ENCODE peak calls at places on chromosomes 5 and 9, in seven cellular contexts. O is GM12878, R is SK-N-SH, H is H1, F is HepG2, D is K562, U is endothelial cell of umbilical vein. W is an unnamed sample.

GRCh38 chr9:36900136-36900855 is 133.8 kb downstream of the PAX5 start:
- DNase-seq in O (no peak), U (no peak), D (peak), H (no peak), R (no peak), F (no peak), W (no peak)

GRCh38 chr5:168917947-168918600 is 338.9 kb upstream of the PANK3 start:
- DNase-seq in U (no peak), R (peak), O (no peak), F (no peak), D (no peak), H (no peak), W (no peak)

GRCh38 chr9:130666393-130667116 is 2.2 kb downstream of the PRDM12 start:
- DNase-seq in H (peak), D (no peak), O (no peak), F (no peak), R (peak), U (no peak), W (no peak)

GRCh38 chr5:57538341-57538955 is 55.8 kb upstream of the ACTBL2 start:
- DNase-seq in F (no peak), U (no peak), H (no peak), O (no peak), D (no peak), R (no peak), W (no peak)

GRCh38 chr9:75892168-75892901 is 1.9 kb downstream of the PCSK5 start:
- DNase-seq in F (no peak), R (peak), H (peak), O (no peak), D (no peak), U (peak), W (no peak)

GRCh38 chr5:88452820-88453219 is 184.2 kb upstream of the TMEM161B start:
- DNase-seq in R (no peak), U (no peak), D (no peak), H (no peak), O (no peak), F (no peak), W (no peak)

GRCh38 chr5:57383093-57383861 is 99.3 kb downstream of the ACTBL2 start:
- DNase-seq in H (no peak), U (peak), O (no peak), F (peak), R (peak), D (peak), W (peak)

GRCh38 chr5:142962172-142962528 is 192.0 kb downstream of the ARHGAP26 start:
- DNase-seq in F (no peak), R (no peak), U (no peak), O (no peak), H (no peak), D (no peak), W (no peak)

GRCh38 chr5:80146036-80146435 is 109.8 kb downstream of the SERINC5 start:
- DNase-seq in F (no peak), O (no peak), H (no peak), U (no peak), R (no peak), D (no peak), W (no peak)
- TF ChIP-seq MAX in F (no peak), O (no peak), H (no peak), U (no peak), R (no peak), D (no peak), W (no peak)

GRCh38 chr9:88605500-88606172 is 70.7 kb downstream of the NXNL2 start:
- DNase-seq in U (no peak), R (no peak), H (no peak), F (no peak), O (no peak), D (no peak), W (no peak)

DNA sequence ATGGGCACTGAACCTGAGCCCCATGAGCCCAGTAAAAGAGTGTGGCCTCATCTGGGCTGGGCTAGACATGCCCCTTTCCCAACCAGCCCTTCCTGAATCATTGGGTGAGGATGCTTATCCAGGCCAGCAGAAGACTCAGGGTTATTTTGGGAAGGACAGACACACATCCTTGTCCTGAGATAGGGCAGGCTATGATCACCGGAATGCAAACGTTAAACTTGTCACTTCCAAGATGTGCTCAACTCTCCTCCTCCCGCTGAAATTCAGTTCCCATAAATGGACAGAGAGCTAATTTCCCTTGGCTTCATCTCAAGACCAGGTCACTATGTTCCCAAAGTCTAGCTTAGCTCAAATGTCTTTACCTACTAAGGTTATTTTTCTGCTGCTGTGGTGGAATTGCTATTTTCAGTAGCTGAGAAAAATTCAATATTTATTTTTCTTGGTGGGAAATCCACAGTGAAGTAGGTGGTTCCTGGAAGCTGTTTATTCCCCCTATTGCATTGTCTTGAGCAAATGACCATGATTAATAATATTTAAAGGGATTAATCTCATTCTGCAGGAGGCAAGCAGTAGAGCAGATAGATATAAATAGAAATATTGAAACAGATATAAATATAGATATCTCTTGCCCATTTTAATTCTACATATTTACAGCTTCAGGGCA is 70.0 kb downstream of the NXNL2 start:
- DNase-seq in O (no peak), D (no peak), F (no peak), U (no peak), R (no peak), H (no peak), W (no peak)
- TF ChIP-seq POLR2AphosphoS5 in O (no peak), D (no peak), F (no peak), U (no peak), R (no peak), H (no peak), W (no peak)

DNA sequence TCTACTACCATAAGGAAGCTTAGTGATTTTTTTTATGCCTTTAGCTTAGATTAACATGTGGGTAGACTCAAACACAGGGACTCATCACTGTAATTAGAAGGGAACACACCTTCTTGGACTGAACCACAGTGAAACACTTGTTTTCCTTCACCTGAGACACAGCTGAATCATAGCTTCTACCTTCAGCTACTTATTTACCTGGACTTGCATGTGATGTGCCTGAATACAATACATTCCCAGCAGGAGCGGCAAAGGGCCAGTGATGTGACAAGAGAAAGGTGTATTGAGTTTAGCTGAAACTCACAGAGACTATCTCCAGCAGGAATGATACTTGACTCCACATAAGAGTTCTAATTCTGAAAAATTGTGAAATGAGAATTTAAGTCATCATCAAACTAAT is 37.8 kb downstream of the GRAMD2B start:
- DNase-seq in U (no peak), D (no peak), O (no peak), H (no peak), R (no peak), F (no peak), W (no peak)
- TF ChIP-seq MAX in U (no peak), D (no peak), O (no peak), H (no peak), R (no peak), F (no peak), W (no peak)

DNA sequence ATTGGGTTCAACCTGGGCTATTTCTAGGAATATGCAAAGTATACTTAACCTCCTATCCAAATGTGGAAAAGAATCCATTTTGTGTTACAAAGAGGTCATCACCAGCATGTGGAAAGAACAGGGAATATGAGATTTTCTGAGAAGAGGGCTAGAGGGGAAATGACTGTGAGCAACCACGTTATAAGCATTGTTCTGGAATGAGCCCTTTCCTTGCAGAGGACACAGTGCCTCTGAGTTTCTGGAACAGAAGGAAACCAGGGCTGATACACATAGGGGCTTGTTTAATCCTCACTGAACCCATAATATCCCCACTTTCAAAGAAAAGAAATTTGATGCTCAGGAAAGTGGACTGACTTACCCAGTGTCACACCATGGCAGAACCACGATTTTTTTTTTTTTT is 53.0 kb downstream of the SFXN1 start:
- DNase-seq in U (no peak), D (no peak), H (no peak), O (no peak), R (no peak), F (no peak), W (no peak)
- TF ChIP-seq POLR2AphosphoS5 in U (no peak), D (no peak), H (no peak), O (no peak), R (no peak), F (no peak), W (no peak)

GRCh38 chr9:126327016-126327749 is 554 bp downstream of the MVB12B start:
- DNase-seq in U (no peak), R (peak), O (no peak), H (peak), F (no peak), D (no peak), W (no peak)
- TF ChIP-seq MAX in U (no peak), R (peak), O (no peak), H (peak), F (no peak), D (no peak), W (peak)

DNA sequence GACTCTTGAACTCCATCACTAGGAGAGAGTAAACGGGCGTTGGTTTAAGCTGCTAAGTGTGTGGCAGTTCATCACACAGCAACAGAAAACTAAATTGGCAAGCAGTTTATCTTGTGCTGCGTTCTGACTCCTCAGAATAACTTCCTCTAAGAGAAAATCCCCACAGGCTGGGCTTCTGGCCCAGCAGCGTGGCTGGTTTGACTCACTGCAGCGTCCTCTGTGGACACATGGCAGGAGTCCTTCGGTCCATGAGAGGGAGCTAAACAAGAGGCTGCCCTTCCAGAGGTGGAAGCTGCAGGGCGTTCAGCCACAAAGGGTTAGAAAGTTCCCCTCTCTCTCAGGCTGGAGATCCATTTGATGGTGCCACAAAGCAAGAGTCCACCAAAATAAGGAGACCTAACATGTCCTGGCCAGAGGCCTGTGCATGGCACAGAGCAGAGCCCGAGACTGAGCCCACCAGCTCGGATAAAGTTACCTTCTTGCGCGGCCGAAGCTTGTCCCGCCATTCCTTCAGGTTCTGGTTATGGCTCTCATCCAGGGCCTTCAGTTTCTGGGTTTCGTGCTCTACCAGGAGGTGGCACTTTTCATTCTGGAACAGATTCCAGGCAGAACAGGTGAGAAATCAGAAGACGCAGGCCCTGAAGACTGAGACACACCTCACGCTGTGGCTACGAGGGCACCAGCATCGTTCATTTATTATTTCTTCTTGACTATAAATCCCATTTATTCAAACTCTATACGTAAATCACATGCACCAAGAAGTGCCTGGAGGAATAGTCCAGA is 46.2 kb upstream of the FBXW11 start:
- DNase-seq in F (no peak), D (no peak), O (no peak), U (peak), H (no peak), R (no peak), W (no peak)
- TF ChIP-seq POLR2AphosphoS5 in F (no peak), D (no peak), O (no peak), U (no peak), H (no peak), R (no peak), W (no peak)

DNA sequence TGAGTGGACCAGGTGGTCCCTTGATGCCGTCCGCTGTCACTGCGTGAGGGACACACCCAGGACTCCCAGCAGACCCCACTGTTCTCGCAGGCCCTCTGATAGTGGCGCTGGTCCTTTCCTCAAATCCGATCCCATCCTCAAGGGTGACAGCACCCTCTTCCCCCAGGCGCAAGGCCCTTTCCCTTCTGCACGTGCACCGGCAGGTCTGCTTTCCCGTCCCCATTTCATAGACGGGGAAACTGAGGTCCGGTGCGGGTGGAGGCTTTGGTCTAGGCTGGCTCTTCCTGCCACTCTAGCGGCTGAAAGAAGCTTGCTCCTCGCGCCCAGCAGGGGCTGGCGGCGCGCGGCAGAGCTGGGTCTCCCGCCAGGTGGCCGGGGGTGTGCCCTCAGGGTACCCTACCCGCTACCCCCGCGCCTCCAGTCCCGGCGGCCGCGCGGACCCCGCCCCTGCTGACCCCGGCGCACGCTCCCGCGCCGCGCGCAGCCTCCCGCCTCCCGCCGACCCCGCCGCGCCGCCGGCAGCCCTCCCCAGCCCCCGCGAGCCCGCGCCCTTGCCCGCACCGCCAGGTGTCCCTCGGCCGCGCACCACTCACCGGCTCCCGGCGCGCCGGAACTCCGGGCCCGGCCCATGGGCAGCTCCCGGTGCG is 453 bp downstream of the RASGEF1C start:
- DNase-seq in D (peak), O (no peak), R (peak), H (peak), F (no peak), U (no peak), W (no peak)
- TF ChIP-seq MAX in D (peak), O (no peak), R (no peak), H (peak), F (peak), U (no peak), W (no peak)

GRCh38 chr9:84670801-84671153 is 1.2 kb downstream of the NTRK2 start:
- DNase-seq in D (no peak), F (no peak), H (no peak), O (no peak), U (no peak), R (no peak), W (no peak)

GRCh38 chr9:84671651-84672467 is 2.3 kb downstream of the NTRK2 start:
- DNase-seq in U (no peak), R (peak), D (no peak), H (no peak), F (no peak), O (no peak), W (no peak)

GRCh38 chr9:84669008-84669292 is 579 bp upstream of the NTRK2 start:
- DNase-seq in U (no peak), F (no peak), D (no peak), H (no peak), R (no peak), O (no peak), W (no peak)

GRCh38 chr9:84669293-84670105 is at the start of gene NTRK2:
- DNase-seq in O (no peak), D (no peak), U (peak), R (peak), H (peak), F (no peak), W (no peak)

GRCh38 chr9:84670106-84670800 is 724 bp downstream of the NTRK2 start:
- DNase-seq in R (peak), F (no peak), D (no peak), H (peak), U (no peak), O (no peak), W (no peak)
- TF ChIP-seq POLR2AphosphoS5 in R (no peak), F (no peak), D (no peak), H (no peak), U (no peak), O (no peak), W (no peak)

DNA sequence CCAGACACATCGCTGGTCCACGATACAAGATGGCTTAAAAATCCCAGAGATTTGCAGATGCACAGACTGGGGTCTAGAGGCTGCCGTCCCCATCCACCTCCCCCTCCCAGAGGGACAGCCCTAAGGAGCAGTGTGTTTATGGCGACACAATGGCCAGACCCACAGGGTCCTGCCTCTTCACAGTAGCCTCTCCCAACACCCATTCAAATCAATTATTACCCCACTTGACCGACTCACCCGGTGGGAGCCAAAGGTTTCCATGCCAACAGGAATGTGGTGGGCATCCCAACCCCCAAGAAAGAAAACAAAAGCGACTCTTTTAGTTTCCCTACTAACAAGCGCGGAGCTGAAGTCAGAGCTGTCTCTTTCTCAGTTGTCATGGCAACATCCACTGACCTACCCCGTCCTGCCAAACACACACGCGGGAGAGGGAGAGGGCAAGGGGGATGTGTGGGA is 209.0 kb downstream of the TTLL11 start:
- DNase-seq in R (peak), O (no peak), F (no peak), H (no peak), D (no peak), U (no peak), W (no peak)
- TF ChIP-seq MAX in R (no peak), O (no peak), F (no peak), H (no peak), D (no peak), U (no peak), W (no peak)

GRCh38 chr5:69418559-69418958 is 3.6 kb downstream of the MARVELD2 start:
- DNase-seq in D (no peak), F (no peak), H (no peak), U (no peak), O (no peak), R (no peak), W (no peak)

GRCh38 chr5:69416699-69417098 is 1.8 kb downstream of the MARVELD2 start:
- DNase-seq in H (no peak), D (no peak), F (no peak), U (no peak), O (no peak), R (no peak), W (no peak)

GRCh38 chr5:69415584-69415958 is 655 bp downstream of the MARVELD2 start:
- DNase-seq in D (no peak), F (peak), U (peak), O (no peak), H (no peak), R (no peak), W (peak)

GRCh38 chr5:69416180-69416579 is 1.3 kb downstream of the MARVELD2 start:
- DNase-seq in U (no peak), R (no peak), D (no peak), H (peak), O (no peak), F (no peak), W (no peak)

DNA sequence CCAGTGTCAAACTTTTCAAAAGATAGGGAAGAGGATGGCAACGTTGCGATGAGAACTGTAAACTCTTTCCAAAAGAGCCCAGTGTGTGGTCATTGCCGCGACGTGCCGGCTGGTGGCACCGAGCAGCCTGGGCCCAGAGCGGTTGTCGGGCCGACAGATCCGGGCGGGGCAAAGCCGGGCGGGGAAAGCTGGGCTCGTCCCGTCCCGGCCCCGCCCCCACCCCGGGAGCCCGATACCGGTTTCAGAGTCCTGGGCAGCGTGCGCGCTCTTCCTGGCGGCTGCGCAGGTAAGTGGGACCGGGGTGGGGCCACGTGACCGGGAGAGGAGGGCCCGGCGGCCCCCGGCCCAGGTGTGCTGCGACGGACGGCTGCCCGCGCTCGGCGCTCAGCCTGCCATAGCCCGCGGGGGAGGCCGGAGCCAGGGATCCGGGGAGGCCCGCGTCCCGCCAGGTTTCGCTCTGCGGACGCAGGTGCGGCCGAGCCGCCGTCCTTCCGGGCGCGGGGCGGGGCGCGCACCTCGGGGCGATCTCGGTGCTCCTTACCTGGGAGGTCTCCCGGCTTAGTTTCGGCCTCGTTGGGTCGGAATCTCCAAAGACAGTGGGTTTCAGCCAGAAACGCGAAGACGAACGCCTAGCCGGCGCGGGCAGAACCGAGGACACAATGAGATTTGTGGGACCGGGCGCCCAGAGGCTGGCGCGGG is at the start of gene MARVELD2:
- DNase-seq in F (peak), U (peak), O (no peak), H (peak), R (peak), D (no peak), W (peak)
- TF ChIP-seq POLR2AphosphoS5 in F (no peak), U (peak), O (no peak), H (peak), R (no peak), D (no peak), W (peak)

W was measured in HCT116.